ENCODE peak calls at places on chromosomes 11 and 22, in eight cellular contexts. Z is activated CD4-positive, alpha-beta T cell treated with anti-CD3 and anti-CD28 coated beads for 48 hours; C is GM13976; L is endothelial cell; K is omental fat pad; R is T1000; P is hypothalamus; J is memory B cell. V is an unnamed sample.
A peak's percentile ranks its signal among the peaks of the same experiment; 100 is the strongest.

GRCh38 chr11:134385774-134386565 is 26.1 kb downstream of the B3GAT1 start:
- DNase-seq in Z (no peak), C (no peak), L (no peak), K (no peak), R (no peak), P (peak; percentile 45), J (no peak), V (no peak)

GRCh38 chr11:66322732-66323427 is 6.0 kb upstream of the CD248 start:
- DNase-seq in Z (no peak), C (no peak), L (no peak), K (no peak), R (no peak), P (no peak), J (no peak), V (peak; percentile 67)

GRCh38 chr22:25013634-25014033 is 61.1 kb downstream of the KIAA1671 start:
- DNase-seq in Z (no peak), C (no peak), L (no peak), K (no peak), R (peak; percentile 53), P (no peak), J (no peak), V (no peak)

GRCh38 chr11:62336949-62337681 is at the start of gene ASRGL1:
- DNase-seq in Z (peak; percentile 81), C (peak; percentile 83), L (peak; percentile 77), K (peak; percentile 74), R (no peak), P (peak; percentile 85), J (peak; percentile 81), V (peak; percentile 54)

GRCh38 chr22:47247609-47248240 is 485.3 kb downstream of the TBC1D22A start:
- DNase-seq in Z (no peak), C (no peak), L (no peak), K (no peak), R (no peak), P (no peak), J (no peak), V (no peak)

GRCh38 chr22:17198188-17199130 is 20.8 kb downstream of the ADA2 start:
- DNase-seq in Z (no peak), C (no peak), L (peak; percentile 80), K (no peak), R (no peak), P (no peak), J (no peak), V (peak; percentile 35)

GRCh38 chr22:19811211-19811621 is 43.5 kb downstream of the GNB1L start:
- DNase-seq in Z (no peak), C (no peak), L (no peak), K (no peak), R (no peak), P (no peak), J (no peak), V (no peak)

GRCh38 chr11:65444314-65445051 is 21.9 kb downstream of the NEAT1 start:
- DNase-seq in Z (no peak), C (no peak), L (no peak), K (no peak), R (no peak), P (no peak), J (no peak), V (peak; percentile 42)

GRCh38 chr11:134124660-134125451 is 56.0 kb downstream of the JAM3 start:
- DNase-seq in Z (peak; percentile 24), C (no peak), L (peak; percentile 48), K (no peak), R (no peak), P (peak; percentile 58), J (no peak), V (peak; percentile 66)

GRCh38 chr11:58573451-58574104 is 2.1 kb downstream of the LPXN start:
- DNase-seq in Z (peak; percentile 81), C (peak; percentile 24), L (no peak), K (peak; percentile 59), R (no peak), P (no peak), J (peak; percentile 60), V (peak; percentile 86)

GRCh38 chr11:64602466-64603070 is 11.5 kb downstream of the SLC22A12 start:
- DNase-seq in Z (no peak), C (no peak), L (no peak), K (no peak), R (no peak), P (no peak), J (no peak), V (no peak)

GRCh38 chr11:126190792-126191191 is 20.7 kb downstream of the RPUSD4 start:
- DNase-seq in Z (no peak), C (no peak), L (no peak), K (no peak), R (no peak), P (no peak), J (no peak), V (no peak)

GRCh38 chr11:5037926-5038325 is 8.4 kb upstream of the OR52J3 start:
- DNase-seq in Z (no peak), C (no peak), L (no peak), K (no peak), R (no peak), P (no peak), J (no peak), V (no peak)

GRCh38 chr22:17315310-17315709 is 54.0 kb upstream of the CECR2 start:
- DNase-seq in Z (no peak), C (no peak), L (no peak), K (no peak), R (no peak), P (no peak), J (no peak), V (no peak)

GRCh38 chr11:120835601-120836228 is 188.2 kb upstream of the TBCEL start:
- DNase-seq in Z (peak; percentile 72), C (peak; percentile 78), L (no peak), K (no peak), R (no peak), P (no peak), J (no peak), V (no peak)

GRCh38 chr22:22168941-22169867 is 75.4 kb upstream of the VPREB1 start:
- DNase-seq in Z (no peak), C (no peak), L (no peak), K (no peak), R (no peak), P (no peak), J (no peak), V (no peak)

GRCh38 chr11:125923012-125923579 is 18.8 kb downstream of the DDX25 start:
- DNase-seq in Z (peak; percentile 72), C (peak; percentile 78), L (peak; percentile 71), K (no peak), R (no peak), P (peak; percentile 60), J (peak; percentile 41), V (peak; percentile 78)

GRCh38 chr11:120205596-120206161 is 5.2 kb upstream of the OAF start:
- DNase-seq in Z (no peak), C (no peak), L (no peak), K (no peak), R (no peak), P (no peak), J (no peak), V (peak; percentile 66)

GRCh38 chr11:120182790-120183491 is 27.9 kb upstream of the OAF start:
- DNase-seq in Z (no peak), C (no peak), L (peak; percentile 65), K (peak; percentile 22), R (no peak), P (no peak), J (no peak), V (no peak)

GRCh38 chr11:76120513-76121081 is 85.7 kb downstream of the WNT11 start:
- DNase-seq in Z (no peak), C (no peak), L (peak; percentile 29), K (no peak), R (no peak), P (no peak), J (no peak), V (peak; percentile 37)

GRCh38 chr11:16946477-16947282 is 67.5 kb downstream of the PLEKHA7 start:
- DNase-seq in Z (no peak), C (peak; percentile 49), L (no peak), K (no peak), R (no peak), P (no peak), J (peak; percentile 8), V (no peak)

GRCh38 chr11:118021146-118021545 is 35.0 kb downstream of the IL10RA start:
- DNase-seq in Z (no peak), C (no peak), L (no peak), K (no peak), R (no peak), P (no peak), J (no peak), V (no peak)